ENCODE peak calls at places on chromosomes 13 and 19, in four cellular contexts. One of them, this sample, is unnamed.

GRCh38 chr19:51018745-51019543 is 565 bp downstream of the KLK10 start:
- DNase-seq in mesenchymal stem cell: no peak
- DNase-seq in HCT116: no peak
- DNase-seq in SK-N-SH: no peak
- DNase-seq in this sample: no peak

GRCh38 chr19:41746593-41747227 is 8.6 kb upstream of the CEACAM6 start:
- DNase-seq in mesenchymal stem cell: no peak
- DNase-seq in HCT116: peak; percentile 47
- DNase-seq in SK-N-SH: peak; percentile 40
- DNase-seq in this sample: peak; percentile 31

GRCh38 chr13:71242191-71242590 is 624.8 kb downstream of the DACH1 start:
- DNase-seq in mesenchymal stem cell: no peak
- DNase-seq in HCT116: no peak
- DNase-seq in SK-N-SH: no peak
- DNase-seq in this sample: peak; percentile 85

GRCh38 chr19:39053276-39054090 is 21.1 kb upstream of the FBXO27 start:
- DNase-seq in mesenchymal stem cell: no peak
- DNase-seq in HCT116: no peak
- DNase-seq in SK-N-SH: no peak
- DNase-seq in this sample: no peak

GRCh38 chr13:64206430-64207225 is 2791.0 kb upstream of the PCDH20 start:
- DNase-seq in mesenchymal stem cell: no peak
- DNase-seq in HCT116: no peak
- DNase-seq in SK-N-SH: no peak
- DNase-seq in this sample: peak; percentile 2

GRCh38 chr19:32748497-32748896 is 28.9 kb downstream of the TDRD12 start:
- DNase-seq in mesenchymal stem cell: no peak
- DNase-seq in HCT116: no peak
- DNase-seq in SK-N-SH: peak; percentile 33
- DNase-seq in this sample: peak; percentile 54

GRCh38 chr13:28297341-28297740 is 159.0 kb downstream of the PAN3 start:
- DNase-seq in mesenchymal stem cell: no peak
- DNase-seq in HCT116: no peak
- DNase-seq in SK-N-SH: no peak
- DNase-seq in this sample: peak; percentile 67

GRCh38 chr13:41428155-41428554 is 29.2 kb upstream of the RGCC start:
- DNase-seq in mesenchymal stem cell: no peak
- DNase-seq in HCT116: no peak
- DNase-seq in SK-N-SH: peak; percentile 65
- DNase-seq in this sample: peak; percentile 53

GRCh38 chr19:8254286-8255001 is 45.3 kb downstream of the CERS4 start:
- DNase-seq in mesenchymal stem cell: no peak
- DNase-seq in HCT116: no peak
- DNase-seq in SK-N-SH: no peak
- DNase-seq in this sample: no peak

GRCh38 chr13:80084086-80084676 is 256.7 kb downstream of the SPRY2 start:
- DNase-seq in mesenchymal stem cell: peak; percentile 85
- DNase-seq in HCT116: no peak
- DNase-seq in SK-N-SH: no peak
- DNase-seq in this sample: no peak

GRCh38 chr19:31301306-31301980 is 47.8 kb downstream of the TSHZ3 start:
- DNase-seq in mesenchymal stem cell: no peak
- DNase-seq in HCT116: no peak
- DNase-seq in SK-N-SH: no peak
- DNase-seq in this sample: no peak

GRCh38 chr13:20231839-20232555 is at the start of gene GJB6:
- DNase-seq in mesenchymal stem cell: no peak
- DNase-seq in HCT116: no peak
- DNase-seq in SK-N-SH: peak; percentile 32
- DNase-seq in this sample: peak; percentile 82

GRCh38 chr19:39401549-39402416 is 4.9 kb upstream of the ZFP36 start:
- DNase-seq in mesenchymal stem cell: peak; percentile 94
- DNase-seq in HCT116: peak; percentile 78
- DNase-seq in SK-N-SH: no peak
- DNase-seq in this sample: peak; percentile 13

DNA sequence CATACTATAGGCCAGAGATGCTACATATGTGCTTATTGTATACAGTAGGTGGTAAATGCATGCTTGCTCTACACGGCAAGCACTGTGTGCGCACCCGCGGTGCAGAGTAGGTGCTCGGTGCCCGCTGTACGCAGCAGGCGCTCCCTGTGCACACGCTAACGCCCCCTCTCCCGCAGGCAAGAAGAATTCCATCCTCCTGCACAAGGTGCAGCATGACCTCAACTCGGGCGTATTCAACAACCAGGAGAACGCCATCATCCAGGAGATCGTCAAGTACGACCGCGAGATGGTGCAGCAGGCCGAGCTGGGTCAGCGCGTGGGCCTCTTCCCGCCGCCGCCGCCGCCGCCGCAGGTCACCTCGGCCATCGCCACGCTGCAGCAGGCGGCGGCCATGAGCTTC is 17.7 kb downstream of the POLRMT start:
- DNase-seq in mesenchymal stem cell: no peak
- DNase-seq in HCT116: no peak
- DNase-seq in SK-N-SH: no peak
- DNase-seq in this sample: no peak
- H3K4me2 ChIP-seq in mesenchymal stem cell: no peak overlapping the region
- H3K4me2 ChIP-seq in HCT116: no peak overlapping the region
- H3K4me2 ChIP-seq in SK-N-SH: no peak overlapping the region
- H3K4me2 ChIP-seq in this sample: no peak overlapping the region

DNA sequence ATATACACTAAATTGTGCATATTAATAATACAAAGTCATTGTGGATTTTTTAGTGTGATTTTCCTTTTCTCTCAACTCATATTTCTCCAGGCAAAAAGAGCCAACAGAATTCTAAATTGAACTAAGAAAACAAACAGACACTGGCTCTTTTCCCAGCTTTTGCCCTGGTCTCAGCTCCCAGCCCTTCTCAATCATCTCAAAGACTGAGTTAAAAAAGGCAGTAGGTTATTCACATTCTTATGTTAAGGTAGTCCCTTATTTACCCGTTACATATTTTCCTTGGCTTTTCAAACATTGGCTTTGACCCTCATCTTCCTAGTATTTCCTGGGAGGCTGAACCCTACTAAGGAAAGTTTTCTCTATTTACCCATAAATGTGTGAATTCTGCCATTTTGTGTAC is 753.6 kb downstream of the LIG4 start:
- DNase-seq in mesenchymal stem cell: no peak
- DNase-seq in HCT116: no peak
- DNase-seq in SK-N-SH: no peak
- DNase-seq in this sample: no peak
- H3K4me2 ChIP-seq in mesenchymal stem cell: no peak overlapping the region
- H3K4me2 ChIP-seq in HCT116: no peak overlapping the region
- H3K4me2 ChIP-seq in SK-N-SH: peak overlapping the region; percentile 44
- H3K4me2 ChIP-seq in this sample: no peak overlapping the region

DNA sequence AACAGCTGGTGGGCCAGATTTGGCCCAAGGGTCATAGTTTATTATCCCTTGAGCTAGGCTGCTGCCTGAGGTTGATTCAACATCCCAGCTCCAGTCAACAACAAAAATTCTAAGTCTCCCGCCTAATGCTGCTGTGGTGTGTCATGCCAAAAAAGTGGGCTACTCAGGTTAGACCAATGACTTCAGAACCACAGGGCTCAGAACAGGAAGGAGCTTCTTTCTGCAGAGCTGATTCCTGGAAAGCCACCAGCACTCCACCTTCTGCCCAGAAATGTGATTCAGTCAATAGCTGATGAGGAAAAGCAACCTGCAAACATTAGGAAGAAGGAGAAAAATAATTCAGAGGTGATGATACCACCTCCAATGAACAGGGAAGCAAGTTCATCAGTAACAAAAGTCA is 56.1 kb upstream of the SERPINE3 start:
- DNase-seq in mesenchymal stem cell: no peak
- DNase-seq in HCT116: no peak
- DNase-seq in SK-N-SH: no peak
- DNase-seq in this sample: no peak
- H3K4me2 ChIP-seq in mesenchymal stem cell: no peak overlapping the region
- H3K4me2 ChIP-seq in HCT116: no peak overlapping the region
- H3K4me2 ChIP-seq in SK-N-SH: no peak overlapping the region
- H3K4me2 ChIP-seq in this sample: no peak overlapping the region

GRCh38 chr19:17328517-17329060 is 6.1 kb downstream of the ANO8 start:
- DNase-seq in mesenchymal stem cell: no peak
- DNase-seq in HCT116: no peak
- DNase-seq in SK-N-SH: no peak
- DNase-seq in this sample: peak; percentile 60
- H3K4me2 ChIP-seq in mesenchymal stem cell: peak overlapping the region; percentile 85
- H3K4me2 ChIP-seq in HCT116: peak overlapping the region; percentile 86
- H3K4me2 ChIP-seq in SK-N-SH: no peak overlapping the region
- H3K4me2 ChIP-seq in this sample: peak overlapping the region; percentile 78

GRCh38 chr19:44260695-44261446 is 1.2 kb downstream of the ZNF233 start:
- DNase-seq in mesenchymal stem cell: peak; percentile 23
- DNase-seq in HCT116: no peak
- DNase-seq in SK-N-SH: no peak
- DNase-seq in this sample: no peak
- H3K4me2 ChIP-seq in mesenchymal stem cell: peak overlapping the region; percentile 55
- H3K4me2 ChIP-seq in HCT116: no peak overlapping the region
- H3K4me2 ChIP-seq in SK-N-SH: peak overlapping the region; percentile 80
- H3K4me2 ChIP-seq in this sample: peak overlapping the region; percentile 98

GRCh38 chr13:44303681-44304432 is 69.8 kb upstream of the SERP2 start:
- DNase-seq in mesenchymal stem cell: no peak
- DNase-seq in HCT116: no peak
- DNase-seq in SK-N-SH: peak; percentile 9
- DNase-seq in this sample: no peak
- H3K4me2 ChIP-seq in mesenchymal stem cell: no peak overlapping the region
- H3K4me2 ChIP-seq in HCT116: no peak overlapping the region
- H3K4me2 ChIP-seq in SK-N-SH: no peak overlapping the region
- H3K4me2 ChIP-seq in this sample: no peak overlapping the region

GRCh38 chr13:29702912-29703351 is 107.4 kb upstream of the SLC7A1 start:
- DNase-seq in mesenchymal stem cell: peak; percentile 97
- DNase-seq in HCT116: no peak
- DNase-seq in SK-N-SH: no peak
- DNase-seq in this sample: no peak
- H3K4me2 ChIP-seq in mesenchymal stem cell: peak overlapping the region; percentile 3
- H3K4me2 ChIP-seq in HCT116: peak overlapping the region; percentile 27
- H3K4me2 ChIP-seq in SK-N-SH: peak overlapping the region; percentile 21
- H3K4me2 ChIP-seq in this sample: peak overlapping the region; percentile 27

GRCh38 chr13:37406031-37406430 is 192.5 kb downstream of the POSTN start:
- DNase-seq in mesenchymal stem cell: no peak
- DNase-seq in HCT116: no peak
- DNase-seq in SK-N-SH: no peak
- DNase-seq in this sample: no peak

GRCh38 chr13:37407156-37407555 is 191.4 kb downstream of the POSTN start:
- DNase-seq in mesenchymal stem cell: no peak
- DNase-seq in HCT116: no peak
- DNase-seq in SK-N-SH: no peak
- DNase-seq in this sample: peak; percentile 6

GRCh38 chr13:37413161-37413560 is 185.4 kb downstream of the POSTN start:
- DNase-seq in mesenchymal stem cell: no peak
- DNase-seq in HCT116: no peak
- DNase-seq in SK-N-SH: no peak
- DNase-seq in this sample: no peak

GRCh38 chr13:37412271-37412683 is 186.3 kb downstream of the POSTN start:
- DNase-seq in mesenchymal stem cell: no peak
- DNase-seq in HCT116: no peak
- DNase-seq in SK-N-SH: no peak
- DNase-seq in this sample: no peak

DNA sequence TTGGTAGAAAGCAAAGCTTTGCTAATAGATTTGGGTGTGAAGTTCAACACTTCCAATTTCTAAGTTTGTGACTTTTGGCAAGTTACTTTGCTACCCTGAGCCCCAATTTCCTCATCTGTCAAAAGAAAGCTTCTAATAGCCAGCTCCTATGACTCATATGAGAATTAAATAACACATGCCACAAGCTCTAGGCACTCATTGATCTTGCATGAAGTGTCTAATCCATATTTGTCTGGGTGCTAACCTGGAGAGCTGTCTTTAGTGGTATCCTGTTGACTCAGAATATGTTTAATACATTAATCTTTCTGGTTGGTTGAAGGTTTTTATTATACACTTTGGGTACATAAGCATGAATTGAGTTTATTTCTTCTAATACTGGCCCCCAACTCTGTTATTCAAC is 188.8 kb downstream of the POSTN start:
- DNase-seq in mesenchymal stem cell: no peak
- DNase-seq in HCT116: no peak
- DNase-seq in SK-N-SH: no peak
- DNase-seq in this sample: no peak
- H3K4me2 ChIP-seq in mesenchymal stem cell: no peak overlapping the region
- H3K4me2 ChIP-seq in HCT116: no peak overlapping the region
- H3K4me2 ChIP-seq in SK-N-SH: no peak overlapping the region
- H3K4me2 ChIP-seq in this sample: no peak overlapping the region

GRCh38 chr19:45629704-45630103 is 9.5 kb downstream of the EML2 start:
- DNase-seq in mesenchymal stem cell: no peak
- DNase-seq in HCT116: no peak
- DNase-seq in SK-N-SH: no peak
- DNase-seq in this sample: no peak

GRCh38 chr19:45630463-45630862 is 8.7 kb downstream of the EML2 start:
- DNase-seq in mesenchymal stem cell: peak; percentile 81
- DNase-seq in HCT116: peak; percentile 67
- DNase-seq in SK-N-SH: peak; percentile 3
- DNase-seq in this sample: no peak

GRCh38 chr19:45636275-45636674 is 2.9 kb downstream of the EML2 start:
- DNase-seq in mesenchymal stem cell: no peak
- DNase-seq in HCT116: no peak
- DNase-seq in SK-N-SH: no peak
- DNase-seq in this sample: no peak

GRCh38 chr19:45636902-45637301 is 2.3 kb downstream of the EML2 start:
- DNase-seq in mesenchymal stem cell: no peak
- DNase-seq in HCT116: no peak
- DNase-seq in SK-N-SH: no peak
- DNase-seq in this sample: no peak

DNA sequence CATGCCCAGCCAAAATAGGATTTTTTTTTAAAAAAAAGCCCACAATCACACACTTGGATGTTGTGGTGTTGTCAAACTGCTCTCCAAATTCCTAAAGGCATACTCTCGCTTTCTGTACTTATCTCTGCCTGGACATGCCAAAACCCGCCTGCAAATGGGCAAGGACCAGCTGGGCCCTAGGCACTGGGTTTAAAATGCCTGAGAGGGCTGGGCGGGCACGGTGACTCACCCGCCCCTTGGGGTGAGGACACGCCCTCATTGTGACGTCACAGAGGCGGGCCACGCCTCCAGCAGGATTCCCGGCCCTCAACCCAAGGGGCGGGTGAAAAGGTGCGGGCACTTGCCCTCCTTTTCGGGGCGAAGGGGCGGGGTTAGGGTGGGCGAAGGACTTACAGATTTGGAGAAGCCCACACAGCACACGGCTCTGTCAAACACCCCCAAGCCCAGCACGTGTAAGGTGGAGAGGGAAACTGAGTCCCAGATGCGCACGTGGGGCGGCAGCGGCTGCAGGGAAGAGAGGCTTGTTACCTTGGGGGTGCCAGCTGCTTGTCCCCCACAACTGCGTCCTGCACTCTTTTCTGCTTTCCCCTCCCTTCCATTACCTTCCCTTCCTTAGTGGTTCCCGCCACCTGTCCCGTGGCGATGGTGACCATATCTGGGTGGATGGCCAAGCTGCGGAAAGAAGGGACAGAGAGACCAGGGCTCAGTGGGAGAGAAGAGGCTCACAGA is 6.6 kb downstream of the EML2 start:
- DNase-seq in mesenchymal stem cell: peak; percentile 85
- DNase-seq in HCT116: peak; percentile 80
- DNase-seq in SK-N-SH: peak; percentile 96
- DNase-seq in this sample: peak; percentile 93
- H3K4me2 ChIP-seq in mesenchymal stem cell: no peak overlapping the region
- H3K4me2 ChIP-seq in HCT116: peak overlapping the region; percentile 57
- H3K4me2 ChIP-seq in SK-N-SH: peak overlapping the region; percentile 55
- H3K4me2 ChIP-seq in this sample: peak overlapping the region; percentile 17